ENCODE peak calls at places on chromosomes 5 and 9, in six cellular contexts. S is PC-3; G is A172; T is cardiac septum; P is stimulated activated CD4-positive, alpha-beta T cell treated with anti-CD3 and anti-CD28 coated beads, Interleukin-2, amount 100 ng/mL, for 24 hours; H is activated naive CD8-positive, alpha-beta T cell treated with anti-CD3 and anti-CD28 coated beads for 36 hours. A is an unnamed sample.

GRCh38 chr9:111696796-111697195 is 35.4 kb downstream of the GNG10 start:
- DNase-seq in P (no peak), T (no peak), H (no peak), S (no peak), G (no peak), A (no peak)

GRCh38 chr5:170046221-170046620 is 59.5 kb upstream of the FOXI1 start:
- DNase-seq in T (no peak), S (no peak), P (no peak), H (no peak), G (no peak), A (no peak)

GRCh38 chr5:157269165-157269671 is 3.3 kb downstream of the CYFIP2 start:
- DNase-seq in S (no peak), T (no peak), P (no peak), H (no peak), G (no peak), A (no peak)

GRCh38 chr5:96433066-96433447 is at the start of gene PCSK1:
- DNase-seq in H (no peak), S (no peak), G (no peak), P (no peak), T (no peak), A (no peak)

GRCh38 chr9:92974696-92975451 is 27.6 kb downstream of the FGD3 start:
- DNase-seq in P (no peak), H (no peak), T (no peak), G (no peak), S (peak; percentile 25), A (no peak)

GRCh38 chr5:139137703-139138102 is 60.5 kb downstream of the SIL1 start:
- DNase-seq in H (no peak), T (no peak), G (peak; percentile 16), S (peak; percentile 14), P (no peak), A (no peak)

GRCh38 chr5:140595538-140595937 is 30.9 kb downstream of the SLC35A4 start:
- DNase-seq in P (no peak), T (no peak), G (no peak), H (no peak), S (peak; percentile 26), A (peak; percentile 70)

GRCh38 chr5:17401509-17402290 is 96.3 kb upstream of the TAF11L2 start:
- DNase-seq in H (no peak), G (no peak), S (peak; percentile 44), P (no peak), T (no peak), A (no peak)

GRCh38 chr5:17365756-17366155 is 132.3 kb upstream of the TAF11L2 start:
- DNase-seq in H (no peak), T (no peak), P (no peak), S (peak; percentile 99), G (peak; percentile 70), A (no peak)

GRCh38 chr5:135186662-135187522 is 152.9 kb upstream of the PITX1 start:
- DNase-seq in S (peak; percentile 64), H (no peak), T (no peak), G (no peak), P (no peak), A (no peak)

GRCh38 chr5:81398741-81399140 is 4.8 kb upstream of the ACOT12 start:
- DNase-seq in H (no peak), G (no peak), T (no peak), P (no peak), S (no peak), A (no peak)

GRCh38 chr5:136814621-136815378 is 449.5 kb upstream of the TRPC7 start:
- DNase-seq in P (no peak), S (no peak), T (no peak), G (no peak), H (no peak), A (no peak)

GRCh38 chr9:126131066-126132010 is 195.3 kb upstream of the MVB12B start:
- DNase-seq in P (no peak), H (no peak), T (no peak), S (no peak), G (no peak), A (no peak)

GRCh38 chr5:134594797-134595457 is 37.7 kb downstream of the SAR1B start:
- DNase-seq in G (no peak), S (no peak), H (no peak), T (no peak), P (no peak), A (no peak)

GRCh38 chr5:116507941-116508655 is 66.5 kb downstream of the SEMA6A start:
- DNase-seq in T (no peak), P (no peak), G (no peak), H (no peak), S (no peak), A (no peak)

GRCh38 chr5:102760815-102761214 is 5.7 kb downstream of the PAM start:
- DNase-seq in G (no peak), P (no peak), H (no peak), S (no peak), T (no peak), A (peak; percentile 66)

GRCh38 chr9:128555180-128555721 is 2.9 kb downstream of the SPTAN1 start:
- DNase-seq in P (no peak), T (no peak), G (peak; percentile 74), S (peak; percentile 82), H (no peak), A (no peak)

GRCh38 chr9:134776080-134776796 is 104.4 kb upstream of the FCN2 start:
- DNase-seq in T (no peak), H (no peak), S (no peak), P (no peak), G (peak; percentile 71), A (no peak)

GRCh38 chr5:17132444-17133083 is 84.9 kb upstream of the BASP1 start:
- DNase-seq in H (no peak), S (peak; percentile 88), G (peak; percentile 47), T (no peak), P (no peak), A (no peak)

GRCh38 chr9:132588501-132589147 is 6.2 kb downstream of the BARHL1 start:
- DNase-seq in G (no peak), T (no peak), S (no peak), H (no peak), P (no peak), A (no peak)

A was measured in sigmoid colon.